ENCODE peak calls at places on chromosomes 16 and 17, in four cellular contexts. G, W, N and C are unnamed samples.

GRCh38 chr17:74334393-74335039 is 8.5 kb downstream of the KIF19 start:
- DNase-seq in G (no peak), W (no peak), N (no peak), C (no peak)

GRCh38 chr16:10514369-10515055 is 65.9 kb downstream of the EMP2 start:
- DNase-seq in G (peak; percentile 49), W (no peak), N (peak; percentile 57), C (peak; percentile 59)

GRCh38 chr16:81232740-81233367 is 5.6 kb upstream of the BCO1 start:
- DNase-seq in G (no peak), W (no peak), N (no peak), C (no peak)

GRCh38 chr17:848402-848801 is 66.2 kb downstream of the MRM3 start:
- DNase-seq in G (no peak), W (no peak), N (no peak), C (no peak)

GRCh38 chr17:73293480-73293911 is 18.3 kb downstream of the CDC42EP4 start:
- DNase-seq in G (peak; percentile 90), W (no peak), N (no peak), C (no peak)

GRCh38 chr16:86663691-86664517 is 85.6 kb downstream of the FOXL1 start:
- DNase-seq in G (peak; percentile 73), W (no peak), N (no peak), C (no peak)

GRCh38 chr16:85261657-85262557 is 149.6 kb upstream of the CIBAR2 start:
- DNase-seq in G (no peak), W (no peak), N (no peak), C (no peak)

GRCh38 chr17:7932483-7932891 is 481 bp downstream of the CNTROB start:
- DNase-seq in G (no peak), W (no peak), N (no peak), C (peak; percentile 59)

GRCh38 chr16:31874354-31875111 is 926 bp downstream of the ZNF267 start:
- DNase-seq in G (peak; percentile 13), W (peak; percentile 70), N (no peak), C (peak; percentile 9)

GRCh38 chr16:75250089-75250808 is 1.2 kb downstream of the BCAR1 start:
- DNase-seq in G (no peak), W (no peak), N (no peak), C (no peak)

GRCh38 chr17:40188694-40189093 is 11.4 kb downstream of the RAPGEFL1 start:
- DNase-seq in G (no peak), W (no peak), N (no peak), C (no peak)

GRCh38 chr17:30002088-30002487 is 60.7 kb downstream of the EFCAB5 start:
- DNase-seq in G (no peak), W (no peak), N (no peak), C (no peak)

DNA sequence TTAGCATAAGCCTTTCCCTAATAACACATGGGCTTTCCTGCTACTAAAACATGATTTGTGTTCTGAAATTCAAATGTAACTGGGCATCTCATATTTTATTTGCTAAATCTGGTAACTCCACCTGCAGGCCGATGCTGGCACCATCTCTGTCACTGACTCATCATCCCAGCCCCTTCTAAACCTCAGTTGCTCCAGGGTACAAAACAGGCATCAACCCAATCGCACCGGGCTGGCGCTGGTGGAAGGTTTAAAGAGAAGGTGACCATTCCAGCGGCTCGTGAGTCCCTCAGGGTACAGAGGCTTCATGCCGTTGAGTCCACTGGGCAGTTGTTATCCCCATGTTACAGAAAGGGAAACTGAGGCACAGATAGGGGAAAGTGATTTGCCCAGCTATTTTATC is 27.1 kb downstream of the PPL start:
- DNase-seq in G (no peak), W (no peak), N (no peak), C (no peak)
- TF ChIP-seq CTCF in G (no peak), W (no peak), N (no peak), C (no peak)

DNA sequence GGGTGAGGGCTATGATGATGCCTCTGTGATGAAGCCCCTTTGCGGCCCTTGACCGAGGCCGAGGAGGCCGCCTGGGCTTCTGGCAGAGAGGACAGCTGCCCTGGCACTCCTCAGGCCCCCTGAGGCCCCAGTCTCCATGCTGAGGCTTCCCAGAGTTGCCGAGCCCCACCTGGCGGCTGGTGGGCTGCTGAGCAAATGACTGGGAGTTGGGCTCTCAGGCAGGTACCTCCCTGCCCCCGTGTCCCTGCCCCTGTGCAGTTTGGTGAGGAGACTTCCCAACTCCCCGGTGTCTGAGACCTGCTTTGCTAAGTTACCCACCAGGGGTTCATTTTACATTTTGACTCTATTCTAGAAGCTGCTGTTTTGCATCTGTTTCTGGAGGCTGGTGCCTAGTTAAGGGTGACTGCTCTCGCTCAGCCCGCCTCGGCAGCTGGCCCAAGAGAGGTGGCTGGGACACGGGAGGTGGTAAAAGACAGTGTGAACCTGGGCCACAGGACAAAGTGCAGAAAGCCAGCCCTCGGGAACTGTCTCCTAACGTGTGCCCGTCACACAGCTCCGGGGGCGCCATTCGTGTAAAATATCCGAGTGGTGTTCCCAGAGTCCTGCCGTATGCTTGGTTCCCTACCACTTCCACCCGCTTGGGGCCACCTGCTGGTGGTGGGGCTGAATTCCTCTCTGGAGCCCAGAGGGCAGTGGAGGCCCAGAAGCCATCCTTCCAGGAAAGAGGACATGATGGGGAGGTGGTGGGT is 134.5 kb downstream of the RAB11FIP4 start:
- DNase-seq in G (no peak), W (no peak), N (peak; percentile 53), C (peak; percentile 39)
- TF ChIP-seq CTCF in G (peak; percentile 68), W (no peak), N (peak; percentile 25), C (peak; percentile 37)

GRCh38 chr17:57953703-57954420 is 1.4 kb downstream of the CUEDC1 start:
- DNase-seq in G (no peak), W (no peak), N (no peak), C (no peak)

GRCh38 chr17:57957120-57957850 is 2.1 kb upstream of the CUEDC1 start:
- DNase-seq in G (no peak), W (peak; percentile 70), N (no peak), C (no peak)

GRCh38 chr17:57956311-57957119 is 1.3 kb upstream of the CUEDC1 start:
- DNase-seq in G (no peak), W (peak; percentile 85), N (no peak), C (no peak)

GRCh38 chr17:57954421-57955182 is 610 bp downstream of the CUEDC1 start:
- DNase-seq in G (peak; percentile 63), W (no peak), N (peak; percentile 42), C (peak; percentile 78)

GRCh38 chr17:57955183-57955952 is at the start of gene CUEDC1:
- DNase-seq in G (peak; percentile 61), W (no peak), N (peak; percentile 77), C (peak; percentile 86)
- TF ChIP-seq CTCF in G (peak; percentile 63), W (no peak), N (peak; percentile 34), C (peak; percentile 31)

GRCh38 chr16:14026572-14026971 is 44.5 kb upstream of the MRTFB start:
- DNase-seq in G (no peak), W (no peak), N (no peak), C (no peak)

GRCh38 chr16:14029658-14030057 is 41.5 kb upstream of the MRTFB start:
- DNase-seq in G (no peak), W (no peak), N (no peak), C (no peak)

GRCh38 chr16:14028207-14028606 is 42.9 kb upstream of the MRTFB start:
- DNase-seq in G (no peak), W (no peak), N (no peak), C (no peak)

GRCh38 chr16:14020141-14020540 is 51.0 kb upstream of the MRTFB start:
- DNase-seq in G (no peak), W (no peak), N (no peak), C (no peak)

GRCh38 chr16:14024300-14024699 is 46.8 kb upstream of the MRTFB start:
- DNase-seq in G (no peak), W (no peak), N (no peak), C (no peak)
- TF ChIP-seq CTCF in G (no peak), W (no peak), N (no peak), C (no peak)

GRCh38 chr17:41521574-41522261 is 3.0 kb upstream of the KRT15 start:
- DNase-seq in G (peak; percentile 87), W (no peak), N (no peak), C (no peak)
- TF ChIP-seq CTCF in G (peak; percentile 40), W (no peak), N (no peak), C (no peak)

GRCh38 chr17:37772982-37773381 is 28.1 kb upstream of the HNF1B start:
- DNase-seq in G (no peak), W (no peak), N (no peak), C (no peak)

GRCh38 chr17:37768438-37768837 is 23.6 kb upstream of the HNF1B start:
- DNase-seq in G (no peak), W (no peak), N (no peak), C (no peak)

GRCh38 chr17:37774508-37774907 is 29.6 kb upstream of the HNF1B start:
- DNase-seq in G (no peak), W (no peak), N (no peak), C (no peak)

GRCh38 chr17:37769050-37769449 is 24.2 kb upstream of the HNF1B start:
- DNase-seq in G (no peak), W (no peak), N (no peak), C (no peak)

DNA sequence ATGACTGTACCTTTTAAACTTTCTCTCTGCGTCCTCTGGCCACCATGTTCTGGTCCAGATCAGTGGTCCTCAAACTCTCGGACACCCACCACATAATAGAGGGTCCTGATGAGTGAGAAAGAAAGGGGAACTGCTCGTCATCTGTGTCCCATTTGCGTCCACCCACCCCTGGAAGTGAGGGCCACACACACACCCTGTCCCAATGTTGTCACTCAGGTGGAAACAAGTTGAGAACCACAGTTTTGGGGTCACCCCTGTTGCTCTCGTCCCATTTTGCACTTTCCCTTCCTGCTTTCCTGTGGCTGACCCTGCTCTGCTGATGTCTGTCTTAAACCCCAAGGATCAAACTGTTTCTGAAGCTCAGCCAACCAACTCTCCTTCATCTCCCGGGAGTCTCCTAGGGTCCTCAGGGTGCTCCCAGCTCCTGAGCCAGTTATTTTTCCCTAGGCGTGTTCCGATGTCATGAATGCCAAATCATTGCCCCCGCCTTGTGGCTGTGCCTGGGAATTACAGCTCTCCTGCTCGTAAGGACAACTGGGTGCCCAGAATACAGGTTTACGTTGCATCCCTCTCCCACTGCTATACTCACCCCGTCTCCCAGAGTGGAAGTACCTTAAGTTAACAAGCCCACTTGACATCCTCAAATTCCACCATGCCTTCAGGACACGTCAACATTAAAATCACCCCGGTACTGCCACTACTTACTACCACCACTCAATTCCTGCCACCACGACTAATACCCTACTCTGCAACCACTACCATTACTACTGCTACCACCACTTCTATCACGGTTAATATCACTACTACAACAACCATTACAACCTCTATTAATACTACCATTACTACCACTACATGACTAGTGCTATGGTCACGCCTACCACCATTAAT is 26.0 kb upstream of the HNF1B start:
- DNase-seq in G (peak; percentile 48), W (no peak), N (peak; percentile 73), C (peak; percentile 73)
- TF ChIP-seq CTCF in G (peak; percentile 90), W (no peak), N (peak; percentile 73), C (peak; percentile 71)